ENCODE peak calls at places on chromosomes 2 and 18, in four cellular contexts. X, O, I and V are unnamed samples.

GRCh38 chr2:172545408-172546075 is 10.3 kb upstream of the PDK1 start:
- DNase-seq in X (no peak), O (no peak), I (no peak), V (no peak)

GRCh38 chr2:134218414-134218813 is 35.5 kb upstream of the MGAT5 start:
- DNase-seq in X (no peak), O (no peak), I (no peak), V (no peak)

GRCh38 chr2:35447210-35447609 is 908.4 kb upstream of the CRIM1 start:
- DNase-seq in X (no peak), O (no peak), I (no peak), V (no peak)

GRCh38 chr2:218041302-218042165 is 27.5 kb upstream of the RUFY4 start:
- DNase-seq in X (no peak), O (no peak), I (no peak), V (no peak)

GRCh38 chr2:133194068-133194655 is 374.1 kb downstream of the NCKAP5 start:
- DNase-seq in X (peak; percentile 40), O (peak; percentile 20), I (no peak), V (peak; percentile 72)

GRCh38 chr2:17470855-17471641 is 47.2 kb downstream of the RAD51AP2 start:
- DNase-seq in X (peak; percentile 80), O (peak; percentile 32), I (no peak), V (peak; percentile 24)

GRCh38 chr2:241773511-241774418 is 2.9 kb upstream of the GAL3ST2 start:
- DNase-seq in X (no peak), O (no peak), I (peak; percentile 64), V (no peak)

GRCh38 chr18:58606236-58606635 is 22.7 kb downstream of the ALPK2 start:
- DNase-seq in X (no peak), O (no peak), I (no peak), V (no peak)

GRCh38 chr2:180660881-180661280 is 319.5 kb upstream of the UBE2E3 start:
- DNase-seq in X (no peak), O (no peak), I (no peak), V (no peak)

GRCh38 chr2:168189835-168190426 is 57.5 kb downstream of the STK39 start:
- DNase-seq in X (peak; percentile 86), O (peak; percentile 23), I (no peak), V (peak; percentile 86)

GRCh38 chr2:140354544-140354943 is 1574.4 kb upstream of the NXPH2 start:
- DNase-seq in X (no peak), O (no peak), I (no peak), V (no peak)

GRCh38 chr2:230307485-230307884 is 19.5 kb upstream of the SP140L start:
- DNase-seq in X (no peak), O (no peak), I (no peak), V (no peak)

GRCh38 chr18:50507120-50507590 is 52.7 kb upstream of the MAPK4 start:
- DNase-seq in X (peak; percentile 39), O (peak; percentile 12), I (peak; percentile 60), V (peak; percentile 7)

GRCh38 chr2:196266855-196267254 is 95.5 kb upstream of the STK17B start:
- DNase-seq in X (no peak), O (no peak), I (no peak), V (no peak)

GRCh38 chr2:178877874-178878273 is 70.7 kb upstream of the TTN start:
- DNase-seq in X (no peak), O (no peak), I (no peak), V (no peak)

GRCh38 chr2:88258208-88258607 is 88.1 kb downstream of the THNSL2 start:
- DNase-seq in X (no peak), O (no peak), I (no peak), V (no peak)

GRCh38 chr2:41400057-41400665 is 647.7 kb upstream of the PKDCC start:
- DNase-seq in X (peak; percentile 4), O (peak; percentile 37), I (no peak), V (peak; percentile 2)

GRCh38 chr18:36771246-36771645 is 57.6 kb downstream of the TPGS2 start:
- DNase-seq in X (no peak), O (no peak), I (no peak), V (no peak)

GRCh38 chr18:33282142-33282541 is 158.4 kb downstream of the CCDC178 start:
- DNase-seq in X (no peak), O (no peak), I (no peak), V (no peak)

GRCh38 chr18:37368110-37368812 is 197.3 kb downstream of the CELF4 start:
- DNase-seq in X (no peak), O (no peak), I (no peak), V (no peak)

GRCh38 chr18:61953161-61953560 is 60.4 kb upstream of the RNF152 start:
- DNase-seq in X (no peak), O (no peak), I (no peak), V (no peak)

GRCh38 chr2:88828397-88829137 is 137.1 kb downstream of the RPIA start:
- DNase-seq in X (peak; percentile 31), O (no peak), I (no peak), V (no peak)

GRCh38 chr18:60554961-60555360 is 182.4 kb upstream of the MC4R start:
- DNase-seq in X (no peak), O (no peak), I (no peak), V (no peak)

GRCh38 chr2:234949762-234950434 is 1.9 kb upstream of the SH3BP4 start:
- DNase-seq in X (peak; percentile 100), O (no peak), I (no peak), V (peak; percentile 98)

GRCh38 chr2:72094701-72095100 is 53.0 kb downstream of the CYP26B1 start:
- DNase-seq in X (no peak), O (no peak), I (no peak), V (no peak)

GRCh38 chr2:4073178-4073577 is 369.8 kb downstream of the DCDC2C start:
- DNase-seq in X (no peak), O (no peak), I (no peak), V (no peak)

GRCh38 chr2:18856766-18857165 is 267.4 kb upstream of the NT5C1B start:
- DNase-seq in X (no peak), O (no peak), I (no peak), V (no peak)

GRCh38 chr2:72915907-72916742 is 1.2 kb upstream of the EMX1 start:
- DNase-seq in X (peak; percentile 33), O (peak; percentile 68), I (peak; percentile 83), V (no peak)

GRCh38 chr2:234691968-234692955 is 195.4 kb upstream of the ARL4C start:
- DNase-seq in X (no peak), O (no peak), I (no peak), V (no peak)

GRCh38 chr2:127155901-127156300 is 48.9 kb upstream of the BIN1 start:
- DNase-seq in X (peak; percentile 61), O (no peak), I (peak; percentile 7), V (peak; percentile 59)

GRCh38 chr2:208501217-208501616 is 94.6 kb downstream of the PTH2R start:
- DNase-seq in X (peak; percentile 1), O (no peak), I (no peak), V (peak; percentile 5)

GRCh38 chr2:195168369-195168768 is 488.7 kb upstream of the SLC39A10 start:
- DNase-seq in X (no peak), O (no peak), I (no peak), V (no peak)

GRCh38 chr18:11387880-11388279 is 221.5 kb upstream of the SLC35G4 start:
- DNase-seq in X (peak; percentile 18), O (peak; percentile 73), I (peak; percentile 75), V (peak; percentile 40)

GRCh38 chr18:13221821-13222220 is 3.3 kb downstream of the LDLRAD4 start:
- DNase-seq in X (no peak), O (no peak), I (peak; percentile 64), V (no peak)

GRCh38 chr2:223649941-223650530 is 47.9 kb upstream of the SCG2 start:
- DNase-seq in X (peak; percentile 25), O (no peak), I (no peak), V (no peak)

GRCh38 chr18:67710639-67711038 is 194.1 kb upstream of the DSEL start:
- DNase-seq in X (no peak), O (peak; percentile 13), I (peak; percentile 56), V (peak; percentile 30)

GRCh38 chr2:37858197-37858711 is 66.8 kb upstream of the RMDN2 start:
- DNase-seq in X (peak; percentile 34), O (peak; percentile 19), I (no peak), V (peak; percentile 64)

GRCh38 chr2:8488001-8488738 is 193.7 kb upstream of the ID2 start:
- DNase-seq in X (no peak), O (no peak), I (peak; percentile 38), V (no peak)